ENCODE peak calls at places on chromosome 6, in eight cellular contexts. F, Z, I, G, W, B, P and C are unnamed samples.

GRCh38 chr6:131534654-131534956 is 38.4 kb upstream of the ARG1 start:
- DNase-seq in F (no peak), Z (no peak), I (no peak), G (no peak), W (no peak), B (no peak), P (no peak), C (no peak)

GRCh38 chr6:36352477-36353157 is 15.9 kb upstream of the BNIP5 start:
- DNase-seq in F (no peak), Z (no peak), I (no peak), G (no peak), W (no peak), B (no peak), P (no peak), C (no peak)

GRCh38 chr6:49933526-49933925 is 30.4 kb downstream of the DEFB114 start:
- DNase-seq in F (no peak), Z (no peak), I (no peak), G (no peak), W (no peak), B (no peak), P (no peak), C (peak)

GRCh38 chr6:33213166-33213988 is 5.1 kb downstream of the RING1 start:
- DNase-seq in F (no peak), Z (no peak), I (no peak), G (no peak), W (no peak), B (no peak), P (no peak), C (peak)

GRCh38 chr6:111866857-111867256 is 6.4 kb downstream of the FYN start:
- DNase-seq in F (no peak), Z (no peak), I (peak), G (no peak), W (no peak), B (no peak), P (no peak), C (no peak)

GRCh38 chr6:43076928-43077809 is 1.1 kb downstream of the PTK7 start:
- DNase-seq in F (peak), Z (peak), I (peak), G (no peak), W (no peak), B (no peak), P (no peak), C (no peak)

GRCh38 chr6:91879346-91879995 is 1292.6 kb upstream of the MAP3K7 start:
- DNase-seq in F (no peak), Z (no peak), I (no peak), G (no peak), W (no peak), B (no peak), P (no peak), C (no peak)

GRCh38 chr6:108748063-108748462 is 100.2 kb upstream of the ARMC2 start:
- DNase-seq in F (no peak), Z (no peak), I (no peak), G (no peak), W (no peak), B (no peak), P (no peak), C (no peak)

GRCh38 chr6:124535746-124536145 is 426.5 kb upstream of the RNF217 start:
- DNase-seq in F (no peak), Z (peak), I (peak), G (no peak), W (no peak), B (no peak), P (no peak), C (no peak)

GRCh38 chr6:156866181-156866862 is 89.1 kb downstream of the ARID1B start:
- DNase-seq in F (no peak), Z (peak), I (peak), G (no peak), W (no peak), B (no peak), P (no peak), C (no peak)

GRCh38 chr6:105485456-105485855 is 82.6 kb upstream of the PREP start:
- DNase-seq in F (no peak), Z (no peak), I (no peak), G (no peak), W (no peak), B (no peak), P (no peak), C (peak)

DNA sequence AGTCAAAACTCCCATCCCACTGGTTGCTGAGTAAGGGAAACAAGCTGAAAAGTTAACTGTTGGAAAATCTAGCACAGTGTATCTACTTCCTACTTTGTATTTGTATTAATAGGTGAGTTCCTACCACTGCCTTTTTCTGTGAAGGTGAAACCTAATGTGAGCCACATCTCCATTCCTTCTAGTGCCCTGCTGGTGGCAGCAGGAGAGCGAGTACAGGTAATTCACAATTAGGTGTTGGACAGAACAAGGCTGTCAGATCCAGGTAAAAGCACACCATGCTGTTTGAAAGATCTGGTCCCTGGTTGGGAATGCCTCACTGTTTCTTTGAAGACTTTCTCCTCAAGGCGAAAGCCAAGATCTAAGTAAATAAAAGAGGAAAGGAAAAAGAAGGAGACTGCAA is 528.4 kb downstream of the PKHD1 start:
- DNase-seq in F (no peak), Z (no peak), I (no peak), G (no peak), W (no peak), B (no peak), P (no peak), C (no peak)
- TF ChIP-seq CTCF in F (no peak), Z (no peak), I (no peak), G (peak), W (no peak), B (no peak), P (no peak), C (peak)

DNA sequence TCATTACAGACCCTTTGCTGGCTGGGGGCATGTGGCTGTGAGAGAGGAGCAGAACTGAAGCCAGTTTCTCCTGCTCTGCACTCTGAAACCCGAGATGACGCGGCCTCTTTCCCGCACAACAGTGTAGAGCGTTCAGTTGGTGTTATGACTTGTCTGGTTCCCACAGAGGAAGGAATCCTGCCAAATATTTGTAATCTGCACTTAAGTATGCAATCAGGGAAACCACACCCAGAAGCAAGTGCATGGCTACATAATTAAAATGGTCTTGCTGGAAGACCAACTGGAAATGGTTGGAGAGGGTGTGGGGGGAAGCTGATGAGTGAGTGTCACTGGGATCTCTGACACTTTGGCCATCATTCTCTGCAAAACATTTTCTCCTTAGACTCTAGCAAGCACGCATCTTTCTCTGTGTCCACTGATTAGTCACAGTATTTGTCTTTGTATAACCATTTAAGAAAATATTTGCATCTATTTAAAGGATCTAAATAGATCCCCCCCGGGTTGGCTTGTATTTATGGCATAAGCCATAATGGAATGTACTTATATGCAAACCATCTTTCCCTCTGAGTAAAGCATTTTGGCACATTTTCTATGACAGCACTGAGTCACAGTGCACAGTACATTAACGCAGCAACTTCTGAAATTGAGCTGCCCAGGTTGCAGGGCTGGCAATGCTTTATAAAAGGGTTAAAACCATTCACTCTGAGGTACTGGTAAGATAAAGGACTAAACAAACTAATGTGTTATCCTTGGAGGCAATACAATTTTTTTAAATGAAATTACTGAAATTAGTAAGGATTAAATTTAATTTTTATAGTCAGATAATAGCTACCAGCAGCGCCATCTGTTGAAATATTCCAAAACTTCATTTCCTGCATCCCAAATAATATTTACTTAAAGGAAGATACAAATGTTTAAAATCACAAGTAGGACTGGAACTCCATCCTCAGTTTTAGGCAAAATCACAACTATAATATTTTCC is 76.7 kb downstream of the FOXC1 start:
- DNase-seq in F (no peak), Z (peak), I (peak), G (no peak), W (no peak), B (no peak), P (no peak), C (peak)
- TF ChIP-seq CTCF in F (peak), Z (peak), I (peak), G (peak), W (peak), B (no peak), P (peak), C (peak)

GRCh38 chr6:35081426-35081851 is 59.7 kb downstream of the TCP11 start:
- DNase-seq in F (peak), Z (peak), I (no peak), G (no peak), W (no peak), B (peak), P (no peak), C (peak)
- TF ChIP-seq CTCF in F (no peak), Z (no peak), I (no peak), G (no peak), W (no peak), B (no peak), P (no peak), C (no peak)

GRCh38 chr6:134063966-134064445 is 11.6 kb upstream of the SLC2A12 start:
- DNase-seq in F (no peak), Z (peak), I (peak), G (no peak), W (no peak), B (no peak), P (peak), C (no peak)

GRCh38 chr6:134064461-134064860 is 12.0 kb upstream of the SLC2A12 start:
- DNase-seq in F (no peak), Z (no peak), I (no peak), G (no peak), W (no peak), B (no peak), P (no peak), C (no peak)

GRCh38 chr6:134065706-134066105 is 13.3 kb upstream of the SLC2A12 start:
- DNase-seq in F (no peak), Z (no peak), I (peak), G (no peak), W (no peak), B (no peak), P (peak), C (no peak)

GRCh38 chr6:134061440-134061839 is 9.0 kb upstream of the SLC2A12 start:
- DNase-seq in F (no peak), Z (no peak), I (no peak), G (no peak), W (no peak), B (no peak), P (no peak), C (peak)

DNA sequence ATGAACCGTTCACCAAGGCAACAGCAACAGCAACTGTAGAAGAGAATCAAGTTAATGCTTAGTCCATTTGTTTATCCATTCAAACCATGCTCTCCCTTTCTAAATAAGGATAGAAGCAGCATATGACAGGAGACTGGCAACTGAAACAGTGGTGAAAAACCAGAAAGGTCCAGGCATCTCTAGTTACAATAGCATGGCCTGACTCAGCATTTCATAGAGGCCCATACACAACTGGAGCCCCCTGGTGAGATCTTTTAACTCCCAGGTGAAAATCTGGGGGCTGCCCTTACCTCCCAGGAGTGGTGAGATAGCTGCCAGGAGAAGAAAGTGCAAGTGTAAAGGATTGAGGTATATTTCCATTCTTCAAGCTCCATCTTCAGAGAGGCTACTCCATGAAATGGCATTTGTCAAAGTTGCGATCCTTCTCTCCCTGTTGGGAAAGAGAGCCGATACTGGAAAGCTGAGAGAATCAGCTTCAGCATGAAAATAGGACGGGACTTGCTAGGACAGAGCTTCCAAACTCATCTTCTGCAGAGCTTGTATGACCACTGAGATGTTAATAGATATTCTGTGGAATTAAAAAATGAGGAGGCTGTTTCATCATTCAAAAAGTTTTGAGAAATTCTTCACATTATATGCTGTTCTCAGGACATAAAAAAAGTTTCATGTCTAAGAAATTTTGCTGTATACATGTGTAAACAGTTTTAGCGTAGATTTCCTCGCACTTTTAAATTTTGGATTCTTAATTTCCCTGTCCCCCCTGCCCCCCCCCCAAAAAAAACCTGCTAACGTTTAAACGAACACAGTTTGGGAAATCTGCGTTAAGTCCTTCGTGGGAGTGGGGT is 10.9 kb upstream of the SLC2A12 start:
- DNase-seq in F (no peak), Z (peak), I (no peak), G (no peak), W (no peak), B (no peak), P (no peak), C (no peak)
- TF ChIP-seq CTCF in F (no peak), Z (peak), I (no peak), G (no peak), W (no peak), B (no peak), P (no peak), C (no peak)

GRCh38 chr6:150443621-150444020 is 74.8 kb downstream of the IYD start:
- DNase-seq in F (no peak), Z (no peak), I (peak), G (no peak), W (no peak), B (no peak), P (no peak), C (no peak)
- TF ChIP-seq CTCF in F (no peak), Z (no peak), I (no peak), G (no peak), W (no peak), B (no peak), P (no peak), C (no peak)

DNA sequence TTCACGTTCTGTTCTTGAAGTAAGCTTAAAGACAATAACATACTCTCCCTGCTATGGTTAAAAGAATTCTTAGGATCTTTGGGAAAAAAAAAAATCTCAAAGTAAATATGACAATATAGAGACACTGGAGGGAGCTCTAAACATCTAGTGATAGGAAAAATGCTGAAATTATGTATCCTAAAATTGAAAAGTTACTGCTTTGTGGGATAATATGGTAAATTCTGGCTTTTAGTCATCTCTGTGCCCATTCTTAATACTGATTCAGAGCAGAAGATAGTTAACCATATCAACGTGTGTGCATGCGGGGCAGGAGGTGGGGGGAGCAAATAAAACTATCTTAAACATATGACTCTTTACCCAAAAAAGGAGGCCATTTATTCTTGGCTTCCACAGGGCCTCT is 165.4 kb downstream of the GMPR start:
- DNase-seq in F (no peak), Z (no peak), I (no peak), G (no peak), W (no peak), B (no peak), P (no peak), C (no peak)
- TF ChIP-seq CTCF in F (peak), Z (no peak), I (peak), G (no peak), W (no peak), B (no peak), P (no peak), C (peak)

GRCh38 chr6:140427842-140428241 is 1053.4 kb upstream of the CITED2 start:
- DNase-seq in F (no peak), Z (no peak), I (no peak), G (no peak), W (no peak), B (no peak), P (peak), C (no peak)
- TF ChIP-seq CTCF in F (no peak), Z (no peak), I (no peak), G (peak), W (no peak), B (no peak), P (peak), C (no peak)

GRCh38 chr6:26659042-26659359 is 545 bp downstream of the ZNF322 start:
- DNase-seq in F (no peak), Z (no peak), I (no peak), G (no peak), W (no peak), B (peak), P (no peak), C (no peak)

GRCh38 chr6:26657268-26657667 is 2.3 kb downstream of the ZNF322 start:
- DNase-seq in F (no peak), Z (no peak), I (no peak), G (no peak), W (no peak), B (no peak), P (no peak), C (no peak)

GRCh38 chr6:26660096-26660425 is 515 bp upstream of the ZNF322 start:
- DNase-seq in F (no peak), Z (no peak), I (peak), G (no peak), W (no peak), B (no peak), P (no peak), C (no peak)
- TF ChIP-seq CTCF in F (peak), Z (no peak), I (peak), G (peak), W (no peak), B (no peak), P (peak), C (no peak)

DNA sequence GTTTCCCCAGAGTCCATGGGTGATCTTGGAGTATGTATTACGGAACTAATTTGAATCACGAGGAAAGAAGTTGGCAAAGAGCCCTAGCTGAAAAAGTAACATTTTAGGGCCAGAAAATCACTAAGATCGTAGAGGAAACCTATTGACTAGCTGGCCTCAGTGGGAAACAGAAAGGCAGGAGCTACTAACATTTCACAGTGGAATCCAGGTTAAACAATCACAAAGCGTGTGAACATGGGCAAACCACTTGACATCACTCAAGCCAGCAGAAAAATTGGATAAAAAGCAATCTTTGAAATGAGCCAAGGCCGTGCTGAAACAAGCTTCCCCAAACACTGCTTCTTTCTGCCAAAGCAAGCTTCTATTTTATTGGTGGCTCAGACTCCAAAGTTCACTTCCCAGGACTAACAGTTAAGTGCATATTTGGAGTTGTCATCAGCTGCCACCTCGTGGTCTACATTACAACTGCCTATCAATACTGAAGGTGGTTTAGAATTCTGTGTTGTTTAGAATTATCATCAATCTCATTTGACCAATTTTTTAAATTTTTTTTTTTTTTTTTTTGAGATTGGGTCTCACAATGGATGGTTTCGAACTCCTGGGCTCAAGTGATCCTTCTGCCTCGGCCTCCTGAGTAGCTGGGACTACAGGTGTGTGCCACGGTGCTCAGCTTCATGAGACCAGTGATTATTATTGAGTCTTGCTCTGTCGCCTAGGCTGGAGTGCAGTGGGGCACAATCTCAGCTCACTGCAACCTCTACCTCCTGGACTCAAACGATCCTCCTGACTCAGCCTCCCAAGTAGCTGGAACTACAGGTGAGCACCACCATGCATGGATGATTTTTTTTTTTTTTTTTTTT is 10.6 kb downstream of the RPS10 start:
- DNase-seq in F (no peak), Z (peak), I (peak), G (no peak), W (no peak), B (no peak), P (peak), C (no peak)
- TF ChIP-seq CTCF in F (peak), Z (peak), I (peak), G (peak), W (no peak), B (peak), P (peak), C (peak)

DNA sequence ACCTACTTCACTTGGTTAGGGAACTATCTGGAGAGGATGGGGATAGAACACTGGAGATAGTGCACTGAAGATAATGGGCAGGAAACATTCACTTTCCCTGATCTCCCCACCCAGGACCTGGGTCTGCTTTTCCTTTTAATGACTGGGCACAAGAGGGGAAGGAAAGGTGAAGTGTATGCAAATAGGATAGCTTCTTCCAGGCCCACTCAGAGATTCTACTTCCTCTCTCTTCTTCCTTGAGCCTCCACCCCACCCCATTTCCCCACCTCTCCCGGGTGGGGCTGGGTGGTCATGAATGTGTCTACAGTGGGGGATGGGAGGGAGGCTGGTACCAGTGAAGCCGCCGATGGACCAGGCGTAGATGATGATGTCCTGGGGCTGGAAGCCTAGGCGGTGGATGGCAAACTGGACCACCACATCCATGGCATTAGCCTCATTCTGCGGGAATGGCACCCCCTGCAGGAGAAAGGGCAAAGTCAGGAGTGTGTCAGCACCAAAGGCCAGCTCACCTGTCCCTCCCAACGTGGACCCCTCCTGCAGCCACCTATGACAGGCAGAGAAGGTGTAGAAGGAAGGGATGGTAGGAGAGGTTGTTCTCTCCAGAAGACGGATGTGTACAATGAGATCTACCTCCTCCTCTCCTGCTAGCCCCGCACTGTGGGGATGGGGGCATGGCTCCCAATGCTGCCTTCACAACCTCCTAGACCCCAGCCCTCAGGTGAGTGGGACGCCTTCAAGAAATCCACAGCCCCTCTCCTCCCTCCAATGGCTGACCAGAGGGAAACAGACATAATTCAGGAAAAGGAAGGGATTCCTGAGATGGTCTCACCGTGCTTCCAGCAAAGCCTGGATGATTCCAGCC is 8.6 kb upstream of the LY6G5C start:
- DNase-seq in F (no peak), Z (no peak), I (no peak), G (no peak), W (no peak), B (no peak), P (no peak), C (no peak)
- TF ChIP-seq CTCF in F (peak), Z (peak), I (peak), G (peak), W (no peak), B (no peak), P (peak), C (peak)